ENCODE peak calls at places on chromosomes 13 and 19, in five cellular contexts. M, A, H, J and S are unnamed samples.

GRCh38 chr19:10305139-10305806 is 4.3 kb downstream of the ZGLP1 start:
- DNase-seq in M (no peak), A (no peak), H (peak; percentile 90), J (no peak), S (no peak)

GRCh38 chr19:18697680-18698079 is 14.2 kb downstream of the CRTC1 start:
- DNase-seq in M (no peak), A (no peak), H (no peak), J (no peak), S (peak; percentile 30)

GRCh38 chr13:80630685-80631121 is 289.8 kb upstream of the SPRY2 start:
- DNase-seq in M (no peak), A (no peak), H (no peak), J (peak; percentile 53), S (no peak)

GRCh38 chr19:5313307-5313706 is 27.3 kb downstream of the PTPRS start:
- DNase-seq in M (no peak), A (no peak), H (peak; percentile 68), J (no peak), S (peak; percentile 42)

GRCh38 chr19:13873776-13874515 is 3.0 kb upstream of the NANOS3 start:
- DNase-seq in M (no peak), A (no peak), H (no peak), J (no peak), S (no peak)

GRCh38 chr13:44816701-44817684 is 172.3 kb downstream of the NUFIP1 start:
- DNase-seq in M (no peak), A (no peak), H (no peak), J (no peak), S (peak; percentile 13)

GRCh38 chr13:51444922-51445321 is 7.9 kb downstream of the INTS6 start:
- DNase-seq in M (no peak), A (no peak), H (no peak), J (no peak), S (no peak)

GRCh38 chr19:51179297-51179696 is 37.2 kb downstream of the SIGLEC7 start:
- DNase-seq in M (no peak), A (no peak), H (no peak), J (no peak), S (no peak)

GRCh38 chr19:1752009-1752756 is 1.1 kb upstream of the ONECUT3 start:
- DNase-seq in M (no peak), A (no peak), H (peak; percentile 31), J (no peak), S (no peak)

GRCh38 chr13:64675256-64675892 is 2554.8 kb downstream of the PCDH9 start:
- DNase-seq in M (no peak), A (no peak), H (no peak), J (no peak), S (no peak)

GRCh38 chr13:39496487-39496998 is 106.5 kb downstream of the LHFPL6 start:
- DNase-seq in M (no peak), A (no peak), H (no peak), J (no peak), S (no peak)

GRCh38 chr19:8126008-8126407 is 23.4 kb downstream of the FBN3 start:
- DNase-seq in M (no peak), A (no peak), H (no peak), J (no peak), S (no peak)

GRCh38 chr19:10450853-10451609 is 30.7 kb downstream of the PDE4A start:
- DNase-seq in M (no peak), A (no peak), H (no peak), J (no peak), S (no peak)

GRCh38 chr13:28563609-28564008 is 68.7 kb upstream of the FLT1 start:
- DNase-seq in M (no peak), A (no peak), H (no peak), J (no peak), S (no peak)

GRCh38 chr19:4086336-4086953 is 19.7 kb upstream of the ZBTB7A start:
- DNase-seq in M (no peak), A (no peak), H (no peak), J (no peak), S (no peak)

GRCh38 chr13:93098972-93099371 is 127.6 kb upstream of the GPC6 start:
- DNase-seq in M (no peak), A (no peak), H (no peak), J (no peak), S (no peak)

GRCh38 chr19:888615-889385 is 4.2 kb downstream of the MED16 start:
- DNase-seq in M (no peak), A (no peak), H (no peak), J (no peak), S (no peak)

GRCh38 chr13:36815069-36815468 is 4.0 kb upstream of the RFXAP start:
- DNase-seq in M (no peak), A (no peak), H (no peak), J (no peak), S (no peak)

GRCh38 chr13:110784748-110785147 is 71.2 kb downstream of the ING1 start:
- DNase-seq in M (no peak), A (no peak), H (no peak), J (no peak), S (no peak)

GRCh38 chr13:89832827-89833226 is 1514.7 kb upstream of the MIR17HG start:
- DNase-seq in M (no peak), A (no peak), H (no peak), J (no peak), S (no peak)

GRCh38 chr19:6754136-6754535 is 13.1 kb downstream of the SH2D3A start:
- DNase-seq in M (no peak), A (no peak), H (peak; percentile 82), J (no peak), S (no peak)

GRCh38 chr13:113115363-113116205 is 7.0 kb upstream of the F10 start:
- DNase-seq in M (no peak), A (no peak), H (peak; percentile 55), J (no peak), S (no peak)

GRCh38 chr13:39148513-39148961 is 110.3 kb downstream of the NHLRC3 start:
- DNase-seq in M (no peak), A (peak; percentile 44), H (no peak), J (peak; percentile 43), S (no peak)

GRCh38 chr13:30114586-30115256 is 192.6 kb downstream of the KATNAL1 start:
- DNase-seq in M (peak; percentile 92), A (no peak), H (peak; percentile 98), J (peak; percentile 91), S (peak; percentile 92)

GRCh38 chr13:77751513-77752456 is 54.3 kb downstream of the SLAIN1 start:
- DNase-seq in M (no peak), A (no peak), H (no peak), J (peak; percentile 29), S (peak; percentile 7)

DNA sequence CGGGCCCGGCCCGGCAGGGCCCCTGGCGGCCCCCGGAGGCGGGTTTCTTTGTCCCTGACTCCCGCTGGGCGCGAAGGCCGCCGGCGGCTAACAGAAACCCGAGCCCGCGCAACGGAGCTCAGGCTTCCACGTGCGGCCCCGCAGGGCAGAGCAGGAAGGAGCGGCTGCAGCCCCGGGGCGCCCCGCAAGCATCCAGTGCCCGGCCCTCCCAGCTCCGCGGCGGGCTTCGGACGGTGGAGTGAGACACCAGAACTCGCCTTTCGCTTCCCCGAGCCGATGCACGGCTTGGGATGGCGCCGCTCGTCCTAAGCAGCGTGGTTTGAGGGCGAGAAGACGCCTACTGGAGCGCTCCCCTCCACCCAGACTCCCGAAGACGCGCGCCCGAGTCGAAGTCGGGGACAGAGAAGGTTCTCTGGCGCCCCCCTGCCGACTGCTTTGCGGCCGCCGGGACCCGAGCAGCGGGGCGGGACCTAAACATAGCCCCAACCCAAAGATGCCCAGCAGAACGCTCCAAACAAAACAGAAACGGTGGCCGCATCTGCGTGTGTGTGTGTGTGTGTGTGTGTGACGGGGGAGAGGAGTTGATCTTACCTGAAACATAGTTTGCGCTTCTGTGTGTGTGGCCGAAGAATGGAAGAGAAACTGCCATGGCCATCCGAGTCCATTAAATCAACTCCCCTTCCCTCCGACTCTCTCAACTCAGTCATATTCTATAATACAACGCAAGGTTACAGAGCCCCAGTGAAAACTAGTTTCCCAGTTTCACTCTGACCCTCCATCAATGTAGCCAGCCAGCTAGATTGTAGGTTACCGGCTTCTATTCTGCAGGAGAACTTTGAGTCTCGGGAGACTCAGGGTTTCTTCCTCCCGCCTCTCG is 629 bp upstream of the FGF9 start:
- DNase-seq in M (no peak), A (no peak), H (peak; percentile 89), J (peak; percentile 49), S (peak; percentile 52)
- TF ChIP-seq CTCF in M (no peak), A (no peak), H (no peak), J (no peak), S (no peak)

GRCh38 chr19:45147835-45148676 is 12.7 kb downstream of the NKPD1 start:
- DNase-seq in M (no peak), A (no peak), H (no peak), J (no peak), S (no peak)

GRCh38 chr19:45144431-45145269 is 16.1 kb downstream of the NKPD1 start:
- DNase-seq in M (no peak), A (no peak), H (no peak), J (no peak), S (no peak)

GRCh38 chr19:45145270-45146189 is 15.3 kb downstream of the NKPD1 start:
- DNase-seq in M (no peak), A (no peak), H (no peak), J (no peak), S (no peak)

GRCh38 chr19:45146251-45146650 is 14.5 kb downstream of the NKPD1 start:
- DNase-seq in M (no peak), A (no peak), H (no peak), J (no peak), S (no peak)

GRCh38 chr19:45146716-45147337 is 14.0 kb downstream of the NKPD1 start:
- DNase-seq in M (no peak), A (no peak), H (no peak), J (no peak), S (no peak)
- TF ChIP-seq CTCF in M (no peak), A (no peak), H (no peak), J (no peak), S (no peak)

DNA sequence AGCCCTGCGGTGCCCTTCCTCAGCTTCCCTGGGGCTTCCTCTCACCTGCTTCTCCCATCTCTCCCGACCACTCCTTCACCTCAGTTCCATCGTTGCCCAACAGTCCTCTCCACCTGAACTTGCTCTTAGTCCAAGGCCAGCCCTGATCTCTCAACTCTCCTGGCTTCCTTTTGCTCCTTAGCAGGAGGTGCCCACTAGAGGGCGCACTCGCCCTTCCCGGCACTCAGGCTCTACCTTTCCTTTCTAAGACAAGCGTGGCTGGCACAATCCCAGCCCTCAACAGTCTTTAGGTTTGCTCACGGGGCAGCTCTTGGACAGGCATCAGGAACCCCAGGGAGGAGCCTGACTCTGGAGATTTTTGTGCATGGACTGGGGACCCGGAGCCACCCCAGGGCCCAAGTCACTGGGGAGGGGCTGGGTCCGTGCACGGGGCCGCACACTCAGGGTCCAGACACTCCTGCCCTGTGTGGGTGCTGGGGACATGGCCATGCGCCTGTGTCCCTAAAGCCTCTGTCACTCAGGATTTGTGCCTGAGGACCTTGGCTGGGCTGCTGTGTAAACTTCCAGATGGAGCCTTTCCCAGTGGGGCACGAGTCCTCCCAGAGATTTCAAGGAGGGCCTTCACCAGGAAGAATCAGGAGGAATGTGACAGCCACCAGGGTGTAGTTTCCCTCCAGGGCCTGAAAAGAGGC is 12.1 kb upstream of the CEACAM8 start:
- DNase-seq in M (no peak), A (no peak), H (peak; percentile 92), J (no peak), S (peak; percentile 88)
- TF ChIP-seq CTCF in M (no peak), A (peak; percentile 71), H (peak; percentile 46), J (no peak), S (peak; percentile 89)

DNA sequence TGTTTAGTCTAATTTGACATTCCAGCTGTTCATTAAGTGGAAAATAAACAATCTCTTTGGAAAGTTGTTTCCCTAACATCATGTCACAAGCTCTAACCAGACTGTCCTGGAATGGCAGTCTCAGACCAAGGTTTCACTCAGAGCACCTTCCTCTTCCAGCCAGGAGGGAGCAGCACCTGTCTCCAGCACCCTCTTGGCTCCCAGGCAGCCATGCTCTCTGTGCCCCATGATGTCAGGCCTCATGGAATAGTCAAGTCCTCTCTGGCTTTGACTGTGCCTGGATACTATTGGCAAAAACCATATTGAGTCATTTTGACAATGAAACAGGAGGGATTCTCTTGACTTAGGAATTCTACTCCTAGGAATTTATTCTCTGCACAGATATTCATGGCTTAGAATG is 171.4 kb downstream of the OXGR1 start:
- DNase-seq in M (no peak), A (no peak), H (no peak), J (no peak), S (peak; percentile 4)
- TF ChIP-seq CTCF in M (no peak), A (no peak), H (peak; percentile 16), J (no peak), S (no peak)